ENCODE peak calls at places on chromosomes 16 and 17, in five cellular contexts. B, W, O, M and N are unnamed samples.

GRCh38 chr17:43211480-43212402 is at the start of gene TMEM106A:
- DNase-seq in B (no peak), W (peak; percentile 86), O (peak; percentile 93), M (peak; percentile 85), N (peak; percentile 66)

GRCh38 chr16:3607634-3608033 is 3.8 kb downstream of the SLX4 start:
- DNase-seq in B (no peak), W (no peak), O (no peak), M (no peak), N (no peak)

GRCh38 chr17:59769891-59770290 is 62.4 kb downstream of the VMP1 start:
- DNase-seq in B (no peak), W (no peak), O (no peak), M (no peak), N (no peak)

GRCh38 chr17:60901222-60901621 is 223.6 kb downstream of the BCAS3 start:
- DNase-seq in B (no peak), W (no peak), O (no peak), M (no peak), N (no peak)

GRCh38 chr16:86018487-86018886 is 119.5 kb downstream of the IRF8 start:
- DNase-seq in B (no peak), W (peak; percentile 65), O (peak; percentile 81), M (no peak), N (peak; percentile 26)

GRCh38 chr17:17853811-17854527 is 17.2 kb upstream of the SREBF1 start:
- DNase-seq in B (no peak), W (no peak), O (no peak), M (no peak), N (no peak)

GRCh38 chr17:78820841-78821240 is 19.8 kb downstream of the USP36 start:
- DNase-seq in B (no peak), W (no peak), O (no peak), M (no peak), N (no peak)

GRCh38 chr16:48082516-48082915 is 73.3 kb downstream of the ABCC12 start:
- DNase-seq in B (no peak), W (no peak), O (no peak), M (no peak), N (no peak)

GRCh38 chr17:78923660-78924453 is 1.3 kb downstream of the TIMP2 start:
- DNase-seq in B (peak; percentile 57), W (peak; percentile 65), O (peak; percentile 82), M (peak; percentile 86), N (peak; percentile 85)

GRCh38 chr16:58236831-58237230 is 38.9 kb upstream of the CSNK2A2 start:
- DNase-seq in B (no peak), W (no peak), O (no peak), M (peak; percentile 56), N (no peak)

GRCh38 chr17:73482251-73482661 is 162.0 kb downstream of the SDK2 start:
- DNase-seq in B (no peak), W (no peak), O (no peak), M (no peak), N (no peak)

GRCh38 chr17:2171725-2172446 is 117.0 kb downstream of the HIC1 start:
- DNase-seq in B (no peak), W (peak; percentile 76), O (peak; percentile 96), M (no peak), N (no peak)

GRCh38 chr16:59324462-59324861 is 590.3 kb upstream of the GOT2 start:
- DNase-seq in B (no peak), W (no peak), O (no peak), M (no peak), N (no peak)

GRCh38 chr16:74749291-74750055 is 25.1 kb downstream of the FA2H start:
- DNase-seq in B (no peak), W (no peak), O (no peak), M (no peak), N (no peak)

GRCh38 chr17:44636562-44636961 is 19.7 kb upstream of the MEIOC start:
- DNase-seq in B (no peak), W (no peak), O (no peak), M (no peak), N (peak; percentile 53)

GRCh38 chr16:81461756-81462155 is 17.1 kb downstream of the CMIP start:
- DNase-seq in B (no peak), W (peak; percentile 19), O (no peak), M (no peak), N (no peak)

GRCh38 chr16:31874354-31875111 is 926 bp downstream of the ZNF267 start:
- DNase-seq in B (no peak), W (no peak), O (no peak), M (no peak), N (peak; percentile 46)

GRCh38 chr17:2883544-2884203 is 87.4 kb downstream of the RAP1GAP2 start:
- DNase-seq in B (no peak), W (no peak), O (no peak), M (no peak), N (no peak)

GRCh38 chr16:17270683-17271109 is 200.1 kb downstream of the XYLT1 start:
- DNase-seq in B (no peak), W (no peak), O (no peak), M (no peak), N (no peak)
- H3K4me1 ChIP-seq in B (no peaks in the 10 kb centered on the region), W (peaks cover 8% of the 10 kb centered on the region), O (peaks cover 50% of the 10 kb centered on the region), M (peaks cover 3% of the 10 kb centered on the region), N (peaks cover 27% of the 10 kb centered on the region)

DNA sequence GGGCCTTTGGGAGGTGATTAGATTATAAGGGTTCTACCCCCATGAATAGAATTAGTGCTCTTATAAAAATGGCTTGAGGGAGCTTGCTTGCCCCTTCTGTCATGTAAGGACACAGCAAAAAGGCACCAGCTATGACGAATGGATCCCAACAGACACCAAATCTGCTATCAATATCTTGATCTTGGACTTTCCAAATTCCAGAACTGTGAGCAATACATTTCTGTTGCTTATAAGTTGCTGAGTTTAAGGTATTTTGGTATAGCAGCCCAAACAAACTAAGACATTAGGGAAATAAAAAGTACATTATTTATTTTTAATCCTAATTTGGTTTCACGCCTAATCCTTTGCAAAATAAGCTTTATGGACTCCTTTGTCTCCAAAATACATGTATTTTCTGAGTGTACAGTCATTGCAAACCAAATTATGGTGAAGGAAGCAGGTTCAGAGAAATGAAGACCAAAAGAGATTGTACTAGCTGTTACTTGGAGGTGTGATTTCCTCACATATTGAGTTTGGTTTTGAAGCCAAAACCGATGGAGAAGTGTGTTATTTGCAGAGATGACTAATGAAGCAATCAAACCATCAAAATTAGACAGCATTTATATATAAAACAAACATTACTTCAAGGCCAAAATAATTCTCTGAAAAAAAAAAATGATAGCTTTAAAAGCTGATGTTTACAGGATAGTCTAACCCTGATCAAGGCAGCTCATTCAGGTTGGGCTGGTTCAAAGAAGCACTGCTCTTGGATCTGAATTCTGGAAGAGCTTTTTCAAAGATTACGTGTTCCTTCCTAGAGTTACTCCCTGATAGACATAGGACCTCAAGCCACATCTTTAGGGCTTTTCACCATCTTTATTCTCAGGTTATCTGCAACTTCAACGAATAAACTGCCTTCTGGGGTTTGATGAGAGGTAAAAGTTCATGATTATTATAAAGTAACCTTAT is 71.6 kb downstream of the MYO1D start:
- DNase-seq in B (no peak), W (no peak), O (no peak), M (no peak), N (no peak)
- H3K4me1 ChIP-seq in B (peaks cover 15% of the 10 kb centered on the region), W (peaks cover 4% of the 10 kb centered on the region), O (no peaks in the 10 kb centered on the region), M (no peaks in the 10 kb centered on the region), N (peaks cover 19% of the 10 kb centered on the region)

DNA sequence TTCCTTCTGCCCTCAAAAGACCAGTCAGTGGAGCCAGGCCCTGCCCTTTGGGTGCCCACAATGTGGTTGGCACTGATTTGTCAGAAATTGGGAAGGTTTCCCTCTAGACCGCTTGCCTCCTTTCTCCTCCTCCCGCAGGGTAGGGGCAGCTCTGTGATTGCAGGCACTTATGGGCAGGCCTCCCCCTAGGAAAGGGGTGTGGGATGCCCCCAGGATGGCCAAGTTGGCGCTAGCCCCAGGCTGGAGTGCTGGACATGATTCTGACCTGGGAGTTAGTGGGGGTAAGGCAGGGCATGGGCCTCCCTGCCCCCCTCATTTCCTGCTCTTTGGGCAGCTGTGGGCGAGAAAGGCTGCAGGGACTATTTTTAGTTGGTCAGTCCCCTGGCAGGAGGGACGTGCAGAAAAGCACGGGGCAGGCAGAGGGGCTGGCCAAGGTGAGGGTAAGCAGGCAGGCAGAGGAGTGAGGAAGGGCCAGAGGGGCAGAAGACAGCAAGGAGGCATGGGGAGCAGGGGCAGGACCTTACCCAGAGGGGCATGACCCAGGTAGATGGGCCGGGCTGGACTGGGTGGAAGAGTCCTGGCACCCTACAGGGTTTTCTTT is 3.3 kb downstream of the RARA start:
- DNase-seq in B (no peak), W (no peak), O (peak; percentile 68), M (no peak), N (no peak)
- H3K4me1 ChIP-seq in B (peaks cover 49% of the 10 kb centered on the region), W (peaks cover 50% of the 10 kb centered on the region), O (peaks cover 96% of the 10 kb centered on the region), M (peaks cover 5% of the 10 kb centered on the region), N (peaks cover 41% of the 10 kb centered on the region)

GRCh38 chr16:11094838-11095565 is 150.6 kb downstream of the CLEC16A start:
- DNase-seq in B (no peak), W (no peak), O (no peak), M (no peak), N (no peak)
- H3K4me1 ChIP-seq in B (peaks cover 39% of the 10 kb centered on the region), W (peaks cover 7% of the 10 kb centered on the region), O (peaks cover 42% of the 10 kb centered on the region), M (no peaks in the 10 kb centered on the region), N (no peaks in the 10 kb centered on the region)

DNA sequence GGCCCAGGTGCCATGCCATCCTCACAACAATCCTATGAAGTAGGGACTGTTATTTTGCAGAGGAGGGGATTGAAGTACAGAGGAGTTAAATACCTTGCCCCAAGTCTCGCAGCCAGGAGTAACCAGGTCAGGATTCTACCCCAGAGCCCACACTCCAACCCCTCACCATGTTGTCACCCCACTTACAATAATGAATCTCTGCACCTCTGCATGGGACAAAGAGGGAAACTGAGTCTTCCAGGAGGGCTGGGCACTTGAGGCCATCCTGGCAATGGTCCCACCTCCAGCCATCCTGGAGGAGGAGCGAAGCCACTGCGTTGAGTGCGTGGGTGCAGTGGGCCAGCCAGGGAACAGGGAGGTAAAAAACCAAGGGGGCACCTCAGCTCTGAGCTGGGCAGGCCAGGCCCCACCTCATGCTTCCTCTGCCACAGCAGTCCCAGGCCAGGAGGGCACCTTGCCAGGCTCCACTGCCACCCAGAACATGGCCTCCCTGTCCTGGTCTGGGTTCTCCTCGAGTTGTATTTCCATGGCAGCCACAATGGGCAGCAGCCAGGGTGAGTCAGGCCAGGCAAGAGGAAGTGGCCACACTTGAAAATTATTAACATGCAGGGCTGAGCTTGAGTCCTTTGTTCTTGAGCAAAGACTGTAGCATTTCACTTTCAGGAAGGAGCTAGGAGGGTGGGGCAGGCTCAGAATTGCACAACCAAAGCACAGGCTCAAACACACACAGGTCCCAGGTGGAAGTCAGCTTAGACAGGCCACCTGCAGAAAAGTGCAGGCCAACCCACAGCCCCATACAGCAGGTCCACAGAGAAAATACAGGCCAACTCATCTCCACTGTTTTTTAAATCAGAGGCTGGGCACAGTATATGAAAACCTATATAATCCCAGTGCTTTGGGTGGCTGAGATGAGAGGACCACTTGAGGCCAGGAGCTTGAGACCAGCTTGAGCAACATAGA is 52.1 kb downstream of the CUEDC1 start:
- DNase-seq in B (no peak), W (peak; percentile 86), O (peak; percentile 94), M (no peak), N (peak; percentile 89)
- H3K4me1 ChIP-seq in B (no peaks in the 10 kb centered on the region), W (peaks cover 35% of the 10 kb centered on the region), O (peaks cover 91% of the 10 kb centered on the region), M (peaks cover 5% of the 10 kb centered on the region), N (peaks cover 74% of the 10 kb centered on the region)

DNA sequence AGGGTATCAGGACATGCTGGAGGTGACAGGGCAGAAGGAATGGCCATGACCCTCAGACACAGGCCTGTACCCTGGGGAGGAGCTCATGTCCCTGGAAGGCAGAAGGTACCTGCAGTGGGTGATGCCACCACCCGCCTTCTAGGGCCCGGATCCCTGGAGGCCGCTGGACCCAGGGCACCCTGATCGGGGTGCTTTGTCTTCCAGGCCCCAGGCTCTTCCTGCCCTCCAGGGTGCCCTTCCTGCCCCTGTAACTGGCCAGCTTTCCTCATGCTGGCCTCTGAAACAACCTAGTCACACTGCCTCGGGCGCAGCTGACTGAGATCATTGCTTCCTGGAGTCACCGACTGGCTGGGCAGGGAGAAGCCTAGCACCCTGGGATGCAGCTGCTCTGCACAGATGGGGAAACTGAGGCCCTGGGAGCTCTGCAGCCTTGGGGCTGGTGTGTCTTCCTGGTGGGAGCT is 5.8 kb downstream of the ADCY7 start:
- DNase-seq in B (no peak), W (peak; percentile 7), O (peak; percentile 60), M (no peak), N (no peak)
- H3K4me1 ChIP-seq in B (peaks cover 35% of the 10 kb centered on the region), W (no peaks in the 10 kb centered on the region), O (no peaks in the 10 kb centered on the region), M (no peaks in the 10 kb centered on the region), N (peaks cover 1% of the 10 kb centered on the region)